ENCODE peak calls at places on chromosomes 3 and 15, in six cellular contexts. L, Q, W, Z, K and U are unnamed samples.

GRCh38 chr3:52452570-52453221 is 1.1 kb downstream of the TNNC1 start:
- DNase-seq in L (no peak), Q (no peak), W (no peak), Z (no peak), K (no peak), U (no peak)

GRCh38 chr15:31901501-31901900 is 128.8 kb upstream of the CHRNA7 start:
- DNase-seq in L (no peak), Q (no peak), W (no peak), Z (no peak), K (no peak), U (no peak)

GRCh38 chr15:65790692-65791334 is 1.3 kb downstream of the DENND4A start:
- DNase-seq in L (no peak), Q (no peak), W (no peak), Z (peak; percentile 54), K (no peak), U (no peak)

GRCh38 chr15:60414016-60414682 is 16.4 kb upstream of the ANXA2 start:
- DNase-seq in L (no peak), Q (no peak), W (no peak), Z (no peak), K (no peak), U (no peak)

GRCh38 chr3:53109190-53109589 is 21.0 kb downstream of the RFT1 start:
- DNase-seq in L (no peak), Q (no peak), W (no peak), Z (no peak), K (no peak), U (peak; percentile 55)

GRCh38 chr3:16427309-16427965 is 86.1 kb downstream of the RFTN1 start:
- DNase-seq in L (no peak), Q (no peak), W (no peak), Z (no peak), K (no peak), U (no peak)

GRCh38 chr3:10365791-10366190 is 44.9 kb upstream of the SEC13 start:
- DNase-seq in L (no peak), Q (no peak), W (no peak), Z (no peak), K (no peak), U (no peak)

GRCh38 chr3:181362378-181362777 is 349.3 kb upstream of the SOX2 start:
- DNase-seq in L (no peak), Q (no peak), W (no peak), Z (no peak), K (no peak), U (no peak)